ENCODE peak calls at places on chromosomes 11 and 22, in eight cellular contexts. K is fibroblast of mammary gland; C is psoas muscle; M is MV-4-11; A is HTR-8/SVneo; X is germinal center; D is SW 1271; F is activated gamma-delta T cell treated with anti-CD3 and anti-CD28 coated beads, Interleukin-2, amount 50 U/mL, for 16 hours. N is an unnamed sample.

GRCh38 chr11:9001736-9002135 is 2.1 kb downstream of the NRIP3 start:
- DNase-seq in F (no peak), D (peak), M (peak), K (peak), X (no peak), A (peak), C (no peak), N (peak)

GRCh38 chr11:78807351-78807750 is 232.7 kb upstream of the NARS2 start:
- DNase-seq in D (no peak), A (no peak), C (no peak), F (no peak), K (no peak), M (peak), X (no peak), N (no peak)

GRCh38 chr11:68677432-68677831 is 6.9 kb upstream of the GAL start:
- DNase-seq in K (peak), D (peak), A (peak), M (no peak), F (no peak), C (peak), X (no peak), N (peak)

GRCh38 chr11:78417175-78417887 is at the start of gene GAB2:
- DNase-seq in F (no peak), C (no peak), A (no peak), X (peak), K (no peak), M (no peak), D (no peak), N (no peak)

GRCh38 chr22:35850831-35851230 is 133.2 kb downstream of the APOL5 start:
- DNase-seq in C (no peak), F (no peak), A (no peak), K (no peak), X (no peak), M (no peak), D (no peak), N (no peak)

GRCh38 chr11:3104051-3104714 is 47.0 kb upstream of the CARS1 start:
- DNase-seq in X (no peak), A (no peak), F (no peak), C (no peak), K (no peak), M (no peak), D (no peak), N (no peak)

GRCh38 chr11:64718084-64718779 is 4.8 kb downstream of the NRXN2 start:
- DNase-seq in M (no peak), D (no peak), C (no peak), F (no peak), K (no peak), A (no peak), X (no peak), N (no peak)

GRCh38 chr11:134401825-134402809 is 9.9 kb downstream of the B3GAT1 start:
- DNase-seq in D (no peak), X (no peak), M (no peak), F (no peak), A (no peak), C (no peak), K (no peak), N (no peak)

GRCh38 chr11:104522123-104522522 is 358.2 kb upstream of the PDGFD start:
- DNase-seq in D (no peak), X (no peak), K (no peak), F (no peak), M (no peak), C (no peak), A (no peak), N (no peak)

GRCh38 chr11:1520987-1521349 is 34.4 kb upstream of the MOB2 start:
- DNase-seq in D (no peak), X (no peak), F (no peak), K (no peak), C (no peak), M (no peak), A (no peak), N (peak)

GRCh38 chr22:45207981-45208664 is 32.6 kb downstream of the KIAA0930 start:
- DNase-seq in X (no peak), A (no peak), M (no peak), K (peak), F (no peak), C (no peak), D (no peak), N (peak)

GRCh38 chr22:46649176-46650077 is 29.2 kb downstream of the GRAMD4 start:
- DNase-seq in M (no peak), D (no peak), F (no peak), C (no peak), X (no peak), A (no peak), K (peak), N (peak)

GRCh38 chr22:32202539-32203180 is 2.2 kb downstream of the RFPL2 start:
- DNase-seq in M (peak), F (no peak), A (peak), C (no peak), D (peak), X (peak), K (peak), N (peak)

GRCh38 chr11:69912161-69912910 is 93.1 kb upstream of the FGF3 start:
- DNase-seq in X (no peak), F (no peak), C (peak), D (no peak), A (no peak), M (no peak), K (no peak), N (no peak)

GRCh38 chr11:126415669-126416420 is 60.4 kb downstream of the ST3GAL4 start:
- DNase-seq in F (no peak), X (no peak), A (no peak), K (no peak), D (no peak), M (no peak), C (peak), N (no peak)

GRCh38 chr11:76637491-76638266 is 32.9 kb downstream of the LRRC32 start:
- DNase-seq in M (peak), A (no peak), D (no peak), C (peak), F (no peak), X (peak), K (no peak), N (no peak)

GRCh38 chr11:280762-281485 is 2.7 kb downstream of the NLRP6 start:
- DNase-seq in D (no peak), X (no peak), A (no peak), K (no peak), C (no peak), F (no peak), M (no peak), N (no peak)

GRCh38 chr22:30968015-30968923 is at the start of gene MORC2:
- DNase-seq in X (no peak), F (no peak), C (peak), K (no peak), D (no peak), M (peak), A (peak), N (no peak)

GRCh38 chr11:47997063-47998053 is 17.0 kb downstream of the PTPRJ start:
- DNase-seq in M (no peak), D (no peak), X (no peak), A (no peak), K (no peak), C (no peak), F (no peak), N (no peak)

GRCh38 chr22:48940266-48940987 is 887.2 kb downstream of the BRD1 start:
- DNase-seq in M (no peak), F (no peak), X (no peak), D (no peak), C (no peak), A (no peak), K (no peak), N (no peak)

GRCh38 chr11:1749787-1750351 is 526 bp downstream of the IFITM10 start:
- DNase-seq in D (no peak), M (no peak), X (no peak), F (no peak), C (no peak), A (no peak), K (peak), N (peak)

GRCh38 chr22:38110008-38110862 is at the start of gene BAIAP2L2:
- DNase-seq in M (no peak), X (no peak), C (no peak), K (no peak), A (no peak), D (no peak), F (no peak), N (no peak)

GRCh38 chr11:73344191-73344607 is 32.0 kb upstream of the RELT start:
- DNase-seq in C (no peak), A (no peak), X (no peak), D (no peak), M (no peak), F (no peak), K (no peak), N (no peak)

GRCh38 chr22:27461470-27461869 is 340.1 kb downstream of the MN1 start:
- DNase-seq in X (no peak), C (no peak), K (peak), D (peak), M (no peak), A (peak), F (no peak), N (peak)

GRCh38 chr11:12167098-12167999 is 57.0 kb downstream of the MICAL2 start:
- DNase-seq in X (no peak), C (no peak), M (peak), A (peak), K (peak), F (no peak), D (peak), N (peak)

GRCh38 chr22:46668116-46668515 is 47.9 kb downstream of the GRAMD4 start:
- DNase-seq in C (no peak), M (no peak), A (no peak), D (no peak), F (no peak), K (no peak), X (no peak), N (no peak)

GRCh38 chr11:129950319-129951034 is 52.2 kb downstream of the PRDM10 start:
- DNase-seq in D (no peak), A (no peak), F (no peak), M (peak), K (peak), X (no peak), C (peak), N (peak)

GRCh38 chr22:48855013-48855412 is 972.7 kb downstream of the BRD1 start:
- DNase-seq in X (no peak), M (no peak), A (no peak), K (no peak), F (no peak), D (no peak), C (no peak), N (no peak)

GRCh38 chr11:128022007-128022368 is 565.4 kb downstream of the ETS1 start:
- DNase-seq in K (peak), F (no peak), M (no peak), A (no peak), D (no peak), C (no peak), X (no peak), N (peak)

GRCh38 chr11:3823303-3823702 is 14.9 kb downstream of the PGAP2 start:
- DNase-seq in K (peak), D (no peak), F (no peak), A (no peak), X (no peak), M (peak), C (no peak), N (peak)

GRCh38 chr11:125954123-125954944 is 8.5 kb downstream of the VSIG10L2 start:
- DNase-seq in K (no peak), M (no peak), A (no peak), X (no peak), C (no peak), D (no peak), F (no peak), N (no peak)

GRCh38 chr11:114132944-114133394 is 73.5 kb downstream of the ZBTB16 start:
- DNase-seq in K (peak), A (no peak), D (no peak), C (peak), F (no peak), M (no peak), X (no peak), N (peak)

GRCh38 chr22:50525991-50526848 is 822 bp upstream of the SCO2 start:
- DNase-seq in M (peak), F (peak), D (no peak), X (peak), K (peak), C (peak), A (peak), N (peak)

GRCh38 chr22:22060200-22061084 is 77.9 kb upstream of the TOP3B start:
- DNase-seq in C (peak), X (peak), K (peak), F (peak), M (peak), A (peak), D (no peak), N (no peak)

GRCh38 chr11:76119779-76120178 is 86.5 kb downstream of the WNT11 start:
- DNase-seq in F (no peak), C (no peak), X (no peak), M (no peak), K (no peak), D (no peak), A (no peak), N (no peak)

GRCh38 chr11:124625504-124626168 is 3.0 kb downstream of the TBRG1 start:
- DNase-seq in X (no peak), M (peak), K (no peak), D (no peak), F (no peak), A (no peak), C (no peak), N (no peak)

GRCh38 chr22:50169774-50170341 is 673 bp upstream of the PANX2 start:
- DNase-seq in D (no peak), C (peak), A (no peak), F (no peak), M (no peak), X (no peak), K (no peak), N (peak)

GRCh38 chr11:33868646-33869461 is 23.0 kb downstream of the LMO2 start:
- DNase-seq in M (no peak), X (peak), D (no peak), F (no peak), C (no peak), A (no peak), K (no peak), N (no peak)

GRCh38 chr11:126370016-126370415 is 14.5 kb downstream of the ST3GAL4 start:
- DNase-seq in C (no peak), A (no peak), F (no peak), M (no peak), D (no peak), X (no peak), K (no peak), N (no peak)

GRCh38 chr22:35056486-35056885 is 9.5 kb upstream of the ISX start:
- DNase-seq in C (no peak), K (no peak), M (no peak), A (no peak), D (no peak), X (no peak), F (no peak), N (no peak)